ENCODE peak calls at places on chromosome 9, in five cellular contexts. One of them, this sample, is unnamed.

GRCh38 chr9:13841801-13842462 is 472.0 kb downstream of the NFIB start:
- DNase-seq in heart left ventricle: peak
- DNase-seq in stimulated activated CD8-positive, alpha-beta memory T cell treated with anti-CD3 and anti-CD28 coated beads, Interleukin-15, amount 100 ng/mL, for 48 hours: no peak
- DNase-seq in amniotic stem cell: no peak
- DNase-seq in left kidney: peak
- DNase-seq in this sample: peak

GRCh38 chr9:130034570-130034969 is 8.4 kb downstream of the FNBP1 start:
- DNase-seq in heart left ventricle: no peak
- DNase-seq in stimulated activated CD8-positive, alpha-beta memory T cell treated with anti-CD3 and anti-CD28 coated beads, Interleukin-15, amount 100 ng/mL, for 48 hours: no peak
- DNase-seq in amniotic stem cell: peak
- DNase-seq in left kidney: no peak
- DNase-seq in this sample: no peak

GRCh38 chr9:137716694-137717287 is 98.0 kb downstream of the EHMT1 start:
- DNase-seq in heart left ventricle: no peak
- DNase-seq in stimulated activated CD8-positive, alpha-beta memory T cell treated with anti-CD3 and anti-CD28 coated beads, Interleukin-15, amount 100 ng/mL, for 48 hours: no peak
- DNase-seq in amniotic stem cell: no peak
- DNase-seq in left kidney: no peak
- DNase-seq in this sample: no peak

GRCh38 chr9:124005372-124005771 is 6.2 kb upstream of the LHX2 start:
- DNase-seq in heart left ventricle: no peak
- DNase-seq in stimulated activated CD8-positive, alpha-beta memory T cell treated with anti-CD3 and anti-CD28 coated beads, Interleukin-15, amount 100 ng/mL, for 48 hours: no peak
- DNase-seq in amniotic stem cell: no peak
- DNase-seq in left kidney: no peak
- DNase-seq in this sample: peak

GRCh38 chr9:127562841-127563523 is 49.1 kb upstream of the STXBP1 start:
- DNase-seq in heart left ventricle: no peak
- DNase-seq in stimulated activated CD8-positive, alpha-beta memory T cell treated with anti-CD3 and anti-CD28 coated beads, Interleukin-15, amount 100 ng/mL, for 48 hours: no peak
- DNase-seq in amniotic stem cell: no peak
- DNase-seq in left kidney: no peak
- DNase-seq in this sample: no peak

GRCh38 chr9:86093788-86094555 is 5.4 kb downstream of the GOLM1 start:
- DNase-seq in heart left ventricle: peak
- DNase-seq in stimulated activated CD8-positive, alpha-beta memory T cell treated with anti-CD3 and anti-CD28 coated beads, Interleukin-15, amount 100 ng/mL, for 48 hours: no peak
- DNase-seq in amniotic stem cell: no peak
- DNase-seq in left kidney: peak
- DNase-seq in this sample: peak

GRCh38 chr9:120724757-120725156 is 10.5 kb upstream of the MEGF9 start:
- DNase-seq in heart left ventricle: no peak
- DNase-seq in stimulated activated CD8-positive, alpha-beta memory T cell treated with anti-CD3 and anti-CD28 coated beads, Interleukin-15, amount 100 ng/mL, for 48 hours: no peak
- DNase-seq in amniotic stem cell: no peak
- DNase-seq in left kidney: no peak
- DNase-seq in this sample: no peak

GRCh38 chr9:129381481-129381957 is 203.5 kb upstream of the IER5L start:
- DNase-seq in heart left ventricle: no peak
- DNase-seq in stimulated activated CD8-positive, alpha-beta memory T cell treated with anti-CD3 and anti-CD28 coated beads, Interleukin-15, amount 100 ng/mL, for 48 hours: no peak
- DNase-seq in amniotic stem cell: no peak
- DNase-seq in left kidney: no peak
- DNase-seq in this sample: no peak

GRCh38 chr9:10007356-10007755 is 605.4 kb downstream of the PTPRD start:
- DNase-seq in heart left ventricle: no peak
- DNase-seq in stimulated activated CD8-positive, alpha-beta memory T cell treated with anti-CD3 and anti-CD28 coated beads, Interleukin-15, amount 100 ng/mL, for 48 hours: no peak
- DNase-seq in amniotic stem cell: no peak
- DNase-seq in left kidney: no peak
- DNase-seq in this sample: no peak

GRCh38 chr9:120713257-120714087 is 798 bp downstream of the MEGF9 start:
- DNase-seq in heart left ventricle: no peak
- DNase-seq in stimulated activated CD8-positive, alpha-beta memory T cell treated with anti-CD3 and anti-CD28 coated beads, Interleukin-15, amount 100 ng/mL, for 48 hours: no peak
- DNase-seq in amniotic stem cell: no peak
- DNase-seq in left kidney: peak
- DNase-seq in this sample: no peak

GRCh38 chr9:93079371-93079770 is 16.6 kb upstream of the CARD19 start:
- DNase-seq in heart left ventricle: no peak
- DNase-seq in stimulated activated CD8-positive, alpha-beta memory T cell treated with anti-CD3 and anti-CD28 coated beads, Interleukin-15, amount 100 ng/mL, for 48 hours: no peak
- DNase-seq in amniotic stem cell: no peak
- DNase-seq in left kidney: no peak
- DNase-seq in this sample: no peak

GRCh38 chr9:127778280-127779135 is at the start of gene SH2D3C:
- DNase-seq in heart left ventricle: peak
- DNase-seq in stimulated activated CD8-positive, alpha-beta memory T cell treated with anti-CD3 and anti-CD28 coated beads, Interleukin-15, amount 100 ng/mL, for 48 hours: no peak
- DNase-seq in amniotic stem cell: no peak
- DNase-seq in left kidney: peak
- DNase-seq in this sample: no peak

GRCh38 chr9:89873801-89874200 is 269.0 kb downstream of the GADD45G start:
- DNase-seq in heart left ventricle: no peak
- DNase-seq in stimulated activated CD8-positive, alpha-beta memory T cell treated with anti-CD3 and anti-CD28 coated beads, Interleukin-15, amount 100 ng/mL, for 48 hours: no peak
- DNase-seq in amniotic stem cell: no peak
- DNase-seq in left kidney: no peak
- DNase-seq in this sample: no peak

GRCh38 chr9:99140685-99141314 is 35.9 kb downstream of the TGFBR1 start:
- DNase-seq in heart left ventricle: peak
- DNase-seq in stimulated activated CD8-positive, alpha-beta memory T cell treated with anti-CD3 and anti-CD28 coated beads, Interleukin-15, amount 100 ng/mL, for 48 hours: no peak
- DNase-seq in amniotic stem cell: no peak
- DNase-seq in left kidney: peak
- DNase-seq in this sample: peak

GRCh38 chr9:6819112-6819511 is 61.3 kb downstream of the KDM4C start:
- DNase-seq in heart left ventricle: no peak
- DNase-seq in stimulated activated CD8-positive, alpha-beta memory T cell treated with anti-CD3 and anti-CD28 coated beads, Interleukin-15, amount 100 ng/mL, for 48 hours: no peak
- DNase-seq in amniotic stem cell: no peak
- DNase-seq in left kidney: no peak
- DNase-seq in this sample: no peak

GRCh38 chr9:16715404-16715803 is 155.1 kb downstream of the BNC2 start:
- DNase-seq in heart left ventricle: no peak
- DNase-seq in stimulated activated CD8-positive, alpha-beta memory T cell treated with anti-CD3 and anti-CD28 coated beads, Interleukin-15, amount 100 ng/mL, for 48 hours: no peak
- DNase-seq in amniotic stem cell: no peak
- DNase-seq in left kidney: no peak
- DNase-seq in this sample: no peak

GRCh38 chr9:81256368-81256767 is 433.0 kb downstream of the TLE1 start:
- DNase-seq in heart left ventricle: no peak
- DNase-seq in stimulated activated CD8-positive, alpha-beta memory T cell treated with anti-CD3 and anti-CD28 coated beads, Interleukin-15, amount 100 ng/mL, for 48 hours: no peak
- DNase-seq in amniotic stem cell: no peak
- DNase-seq in left kidney: no peak
- DNase-seq in this sample: no peak

GRCh38 chr9:105333076-105333475 is 88.6 kb downstream of the SLC44A1 start:
- DNase-seq in heart left ventricle: no peak
- DNase-seq in stimulated activated CD8-positive, alpha-beta memory T cell treated with anti-CD3 and anti-CD28 coated beads, Interleukin-15, amount 100 ng/mL, for 48 hours: no peak
- DNase-seq in amniotic stem cell: no peak
- DNase-seq in left kidney: no peak
- DNase-seq in this sample: no peak

GRCh38 chr9:133449760-133450159 is 10.0 kb upstream of the CACFD1 start:
- DNase-seq in heart left ventricle: no peak
- DNase-seq in stimulated activated CD8-positive, alpha-beta memory T cell treated with anti-CD3 and anti-CD28 coated beads, Interleukin-15, amount 100 ng/mL, for 48 hours: no peak
- DNase-seq in amniotic stem cell: no peak
- DNase-seq in left kidney: no peak
- DNase-seq in this sample: no peak

GRCh38 chr9:87545858-87546257 is 48.2 kb downstream of the DAPK1 start:
- DNase-seq in heart left ventricle: no peak
- DNase-seq in stimulated activated CD8-positive, alpha-beta memory T cell treated with anti-CD3 and anti-CD28 coated beads, Interleukin-15, amount 100 ng/mL, for 48 hours: no peak
- DNase-seq in amniotic stem cell: no peak
- DNase-seq in left kidney: no peak
- DNase-seq in this sample: no peak

GRCh38 chr9:115838417-115838816 is 315.2 kb upstream of the PAPPA start:
- DNase-seq in heart left ventricle: no peak
- DNase-seq in stimulated activated CD8-positive, alpha-beta memory T cell treated with anti-CD3 and anti-CD28 coated beads, Interleukin-15, amount 100 ng/mL, for 48 hours: no peak
- DNase-seq in amniotic stem cell: no peak
- DNase-seq in left kidney: no peak
- DNase-seq in this sample: no peak

GRCh38 chr9:79692857-79693571 is 121.2 kb downstream of the TLE4 start:
- DNase-seq in heart left ventricle: no peak
- DNase-seq in stimulated activated CD8-positive, alpha-beta memory T cell treated with anti-CD3 and anti-CD28 coated beads, Interleukin-15, amount 100 ng/mL, for 48 hours: no peak
- DNase-seq in amniotic stem cell: no peak
- DNase-seq in left kidney: no peak
- DNase-seq in this sample: peak

GRCh38 chr9:123322771-123323481 is 33.1 kb upstream of the CRB2 start:
- DNase-seq in heart left ventricle: no peak
- DNase-seq in stimulated activated CD8-positive, alpha-beta memory T cell treated with anti-CD3 and anti-CD28 coated beads, Interleukin-15, amount 100 ng/mL, for 48 hours: peak
- DNase-seq in amniotic stem cell: no peak
- DNase-seq in left kidney: peak
- DNase-seq in this sample: peak